ENCODE peak calls at places on chromosomes 12 and 14, in five cellular contexts. F, M, E, K and A are unnamed samples.

GRCh38 chr14:22303589-22304195 is 285.3 kb downstream of the DAD1 start:
- DNase-seq in E (no peak), K (no peak), F (no peak), M (peak), A (no peak)

GRCh38 chr14:26917086-26917485 is 319.3 kb upstream of the NOVA1 start:
- DNase-seq in K (no peak), E (no peak), M (peak), F (no peak), A (no peak)

GRCh38 chr12:41064411-41064810 is 123.7 kb upstream of the PDZRN4 start:
- DNase-seq in M (no peak), K (no peak), F (no peak), E (no peak), A (no peak)

GRCh38 chr12:93913845-93914244 is 234.5 kb upstream of the PLXNC1 start:
- DNase-seq in F (no peak), E (no peak), M (no peak), K (no peak), A (no peak)

GRCh38 chr14:96212140-96212539 is 7.5 kb downstream of the BDKRB2 start:
- DNase-seq in K (no peak), F (no peak), M (no peak), E (no peak), A (no peak)

GRCh38 chr14:24408764-24409163 is 10.0 kb downstream of the NYNRIN start:
- DNase-seq in E (no peak), M (no peak), F (no peak), K (no peak), A (no peak)

GRCh38 chr14:100237735-100238418 is 1.1 kb upstream of the YY1 start:
- DNase-seq in K (peak), M (peak), F (peak), E (no peak), A (peak)

GRCh38 chr12:16880864-16881285 is 274.9 kb upstream of the LMO3 start:
- DNase-seq in M (no peak), K (no peak), F (no peak), E (no peak), A (no peak)

GRCh38 chr14:105064721-105065143 is 498 bp downstream of the GPR132 start:
- DNase-seq in F (peak), M (no peak), E (no peak), K (no peak), A (peak)

GRCh38 chr12:129839679-129840078 is 64.1 kb downstream of the TMEM132D start:
- DNase-seq in K (no peak), E (no peak), F (no peak), M (no peak), A (no peak)

GRCh38 chr14:99578541-99579044 is 25.4 kb downstream of the CCDC85C start:
- DNase-seq in F (no peak), M (no peak), E (no peak), K (no peak), A (no peak)

GRCh38 chr12:120822832-120823503 is 81.2 kb downstream of the SPPL3 start:
- DNase-seq in E (no peak), K (no peak), F (no peak), M (no peak), A (no peak)

GRCh38 chr12:1690578-1691122 is at the start of gene ADIPOR2:
- DNase-seq in E (peak), K (peak), M (peak), F (peak), A (peak)

GRCh38 chr12:29620030-29620429 is 122.5 kb upstream of the OVCH1 start:
- DNase-seq in E (no peak), F (no peak), K (no peak), M (no peak), A (no peak)

GRCh38 chr12:112932485-112933151 is 5.7 kb upstream of the OAS3 start:
- DNase-seq in K (no peak), E (no peak), M (no peak), F (no peak), A (no peak)

GRCh38 chr14:86646688-86647687 is 1117.0 kb downstream of the FLRT2 start:
- DNase-seq in E (no peak), M (peak), F (no peak), K (no peak), A (no peak)

GRCh38 chr12:88383405-88383804 is 196.9 kb downstream of the KITLG start:
- DNase-seq in E (no peak), F (no peak), K (no peak), M (no peak), A (no peak)